ENCODE peak calls at places on chromosomes 5 and 9, in nine cellular contexts. K is stimulated activated CD8-positive, alpha-beta memory T cell treated with anti-CD3 and anti-CD28 coated beads, Interleukin-2, amount 100 ng/mL, for 1 hour; Z is frontal cortex; B is left colon; D is ACHN; H is aorta; N is H9; W is activated naive CD4-positive, alpha-beta T cell treated with Interleukin-2 at 50 U/mL for 16 hours; U is KBM-7. M is an unnamed sample.

GRCh38 chr5:67209141-67209771 is 12.7 kb upstream of the CD180 start:
- DNase-seq in K (peak; percentile 36), Z (peak; percentile 78), B (peak; percentile 51), D (peak; percentile 59), H (no peak), N (peak; percentile 81), W (peak; percentile 48), U (peak; percentile 91), M (peak; percentile 80)

GRCh38 chr9:31608881-31609280 is 775.6 kb upstream of the ACO1 start:
- DNase-seq in K (no peak), Z (no peak), B (no peak), D (no peak), H (no peak), N (no peak), W (no peak), U (no peak), M (no peak)

GRCh38 chr5:34042302-34042701 is 711 bp downstream of the C1QTNF3 start:
- DNase-seq in K (no peak), Z (no peak), B (peak; percentile 20), D (peak; percentile 36), H (no peak), N (no peak), W (no peak), U (peak; percentile 23), M (no peak)

GRCh38 chr9:38388283-38389223 is 3.9 kb upstream of the ALDH1B1 start:
- DNase-seq in K (no peak), Z (no peak), B (no peak), D (no peak), H (peak; percentile 81), N (no peak), W (no peak), U (no peak), M (no peak)

GRCh38 chr5:142013734-142014495 is 1.1 kb upstream of the GNPDA1 start:
- DNase-seq in K (no peak), Z (no peak), B (peak; percentile 37), D (peak; percentile 50), H (peak; percentile 80), N (no peak), W (no peak), U (no peak), M (no peak)

GRCh38 chr5:172144291-172144815 is 43.7 kb downstream of the STK10 start:
- DNase-seq in K (no peak), Z (peak; percentile 49), B (peak; percentile 45), D (no peak), H (no peak), N (no peak), W (no peak), U (no peak), M (no peak)

GRCh38 chr9:79012561-79012960 is 559.2 kb upstream of the TLE4 start:
- DNase-seq in K (no peak), Z (no peak), B (no peak), D (no peak), H (no peak), N (no peak), W (no peak), U (no peak), M (no peak)

GRCh38 chr5:74415695-74416102 is 224.8 kb downstream of the ENC1 start:
- DNase-seq in K (no peak), Z (no peak), B (peak; percentile 36), D (no peak), H (no peak), N (no peak), W (no peak), U (peak; percentile 41), M (no peak)

GRCh38 chr9:95907794-95908193 is 32.3 kb downstream of the ERCC6L2 start:
- DNase-seq in K (no peak), Z (no peak), B (no peak), D (peak; percentile 15), H (no peak), N (no peak), W (no peak), U (no peak), M (no peak)

GRCh38 chr5:159559337-159559736 is 229.1 kb upstream of the IL12B start:
- DNase-seq in K (no peak), Z (no peak), B (no peak), D (no peak), H (no peak), N (no peak), W (no peak), U (no peak), M (no peak)

GRCh38 chr9:79955300-79955699 is 383.5 kb downstream of the TLE4 start:
- DNase-seq in K (no peak), Z (no peak), B (no peak), D (no peak), H (no peak), N (no peak), W (no peak), U (peak; percentile 24), M (no peak)

GRCh38 chr5:87300744-87301143 is 33.1 kb downstream of the RASA1 start:
- DNase-seq in K (peak; percentile 21), Z (no peak), B (no peak), D (peak; percentile 91), H (no peak), N (no peak), W (peak; percentile 52), U (no peak), M (no peak)

GRCh38 chr9:101388507-101388993 is 3.7 kb upstream of the BAAT start:
- DNase-seq in K (no peak), Z (no peak), B (no peak), D (peak; percentile 32), H (no peak), N (no peak), W (no peak), U (no peak), M (no peak)

GRCh38 chr5:1661311-1661710 is 137.6 kb upstream of the LPCAT1 start:
- DNase-seq in K (no peak), Z (no peak), B (no peak), D (no peak), H (peak; percentile 38), N (no peak), W (no peak), U (no peak), M (no peak)

GRCh38 chr9:127144670-127145458 is 22.4 kb upstream of the ANGPTL2 start:
- DNase-seq in K (no peak), Z (no peak), B (no peak), D (no peak), H (no peak), N (peak; percentile 25), W (no peak), U (no peak), M (no peak)

GRCh38 chr9:95406114-95406513 is 88.6 kb upstream of the FANCC start:
- DNase-seq in K (no peak), Z (no peak), B (no peak), D (no peak), H (no peak), N (no peak), W (no peak), U (no peak), M (no peak)

GRCh38 chr5:28810751-28811136 is 1772.4 kb upstream of the CDH9 start:
- DNase-seq in K (no peak), Z (no peak), B (no peak), D (no peak), H (no peak), N (no peak), W (no peak), U (no peak), M (no peak)

GRCh38 chr5:77087484-77088291 is 603 bp upstream of the ZBED3 start:
- DNase-seq in K (no peak), Z (peak; percentile 32), B (peak; percentile 35), D (peak; percentile 55), H (peak; percentile 76), N (peak; percentile 36), W (no peak), U (no peak), M (no peak)

GRCh38 chr5:108900668-108901067 is 153.0 kb downstream of the FER start:
- DNase-seq in K (no peak), Z (no peak), B (no peak), D (no peak), H (no peak), N (no peak), W (no peak), U (no peak), M (no peak)

GRCh38 chr9:89387970-89388867 is 69.9 kb downstream of the SECISBP2 start:
- DNase-seq in K (no peak), Z (peak; percentile 77), B (no peak), D (no peak), H (no peak), N (no peak), W (no peak), U (peak; percentile 43), M (no peak)

GRCh38 chr5:134574521-134574920 is 49.1 kb downstream of the JADE2 start:
- DNase-seq in K (no peak), Z (no peak), B (no peak), D (peak; percentile 37), H (no peak), N (no peak), W (no peak), U (no peak), M (no peak)

GRCh38 chr5:65480306-65480865 is 1.3 kb downstream of the ADAMTS6 start:
- DNase-seq in K (no peak), Z (no peak), B (peak; percentile 81), D (peak; percentile 70), H (peak; percentile 91), N (no peak), W (peak; percentile 24), U (peak; percentile 65), M (no peak)

GRCh38 chr9:79639354-79639753 is 67.6 kb downstream of the TLE4 start:
- DNase-seq in K (no peak), Z (no peak), B (no peak), D (no peak), H (no peak), N (no peak), W (no peak), U (no peak), M (no peak)

GRCh38 chr9:4674783-4675182 is 4.6 kb upstream of the CDC37L1 start:
- DNase-seq in K (no peak), Z (no peak), B (no peak), D (no peak), H (no peak), N (no peak), W (no peak), U (no peak), M (no peak)

GRCh38 chr5:53045263-53045662 is 56.1 kb downstream of the ITGA2 start:
- DNase-seq in K (no peak), Z (no peak), B (no peak), D (no peak), H (no peak), N (no peak), W (no peak), U (no peak), M (no peak)

GRCh38 chr5:135174315-135175096 is 140.5 kb upstream of the PITX1 start:
- DNase-seq in K (no peak), Z (no peak), B (no peak), D (no peak), H (no peak), N (peak; percentile 78), W (no peak), U (peak; percentile 26), M (no peak)

GRCh38 chr9:99197987-99198386 is 23.8 kb downstream of the ALG2 start:
- DNase-seq in K (no peak), Z (no peak), B (no peak), D (no peak), H (no peak), N (peak; percentile 62), W (no peak), U (no peak), M (no peak)

M was measured in B cell.